ENCODE peak calls at places on chromosome 3, in five cellular contexts. One of them, this sample, is unnamed.

GRCh38 chr3:25306066-25306465 is 122.0 kb upstream of the RARB start:
- DNase-seq in neuronal stem cell: no peak
- DNase-seq in mesenchymal stem cell: no peak
- DNase-seq in H1: no peak
- DNase-seq in trophoblast cell: no peak
- DNase-seq in this sample: no peak

GRCh38 chr3:58321791-58322190 is 10.9 kb upstream of the PXK start:
- DNase-seq in neuronal stem cell: no peak
- DNase-seq in mesenchymal stem cell: no peak
- DNase-seq in H1: peak
- DNase-seq in trophoblast cell: no peak
- DNase-seq in this sample: peak

GRCh38 chr3:104132566-104132997 is 1234.1 kb upstream of the ALCAM start:
- DNase-seq in neuronal stem cell: no peak
- DNase-seq in mesenchymal stem cell: peak
- DNase-seq in H1: no peak
- DNase-seq in trophoblast cell: no peak
- DNase-seq in this sample: no peak

GRCh38 chr3:114411811-114412803 is 118.3 kb downstream of the TIGIT start:
- DNase-seq in neuronal stem cell: no peak
- DNase-seq in mesenchymal stem cell: peak
- DNase-seq in H1: no peak
- DNase-seq in trophoblast cell: no peak
- DNase-seq in this sample: no peak

GRCh38 chr3:66452247-66453040 is 48.4 kb downstream of the LRIG1 start:
- DNase-seq in neuronal stem cell: no peak
- DNase-seq in mesenchymal stem cell: no peak
- DNase-seq in H1: no peak
- DNase-seq in trophoblast cell: no peak
- DNase-seq in this sample: no peak

GRCh38 chr3:109176726-109177125 is 40.2 kb downstream of the C3orf85 start:
- DNase-seq in neuronal stem cell: no peak
- DNase-seq in mesenchymal stem cell: no peak
- DNase-seq in H1: no peak
- DNase-seq in trophoblast cell: peak
- DNase-seq in this sample: no peak

GRCh38 chr3:73206006-73206405 is 144.5 kb downstream of the EBLN2 start:
- DNase-seq in neuronal stem cell: no peak
- DNase-seq in mesenchymal stem cell: no peak
- DNase-seq in H1: no peak
- DNase-seq in trophoblast cell: no peak
- DNase-seq in this sample: no peak

GRCh38 chr3:172512363-172512762 is 10.9 kb downstream of the TNFSF10 start:
- DNase-seq in neuronal stem cell: no peak
- DNase-seq in mesenchymal stem cell: peak
- DNase-seq in H1: no peak
- DNase-seq in trophoblast cell: peak
- DNase-seq in this sample: no peak

GRCh38 chr3:30924763-30925162 is 30.3 kb upstream of the GADL1 start:
- DNase-seq in neuronal stem cell: no peak
- DNase-seq in mesenchymal stem cell: no peak
- DNase-seq in H1: no peak
- DNase-seq in trophoblast cell: no peak
- DNase-seq in this sample: no peak

GRCh38 chr3:45027406-45027805 is 1.3 kb downstream of the CLEC3B start:
- DNase-seq in neuronal stem cell: no peak
- DNase-seq in mesenchymal stem cell: no peak
- DNase-seq in H1: no peak
- DNase-seq in trophoblast cell: no peak
- DNase-seq in this sample: no peak

GRCh38 chr3:29644261-29644660 is 363.4 kb downstream of the RBMS3 start:
- DNase-seq in neuronal stem cell: no peak
- DNase-seq in mesenchymal stem cell: no peak
- DNase-seq in H1: no peak
- DNase-seq in trophoblast cell: no peak
- DNase-seq in this sample: no peak

GRCh38 chr3:107068980-107069379 is 308.3 kb upstream of the CCDC54 start:
- DNase-seq in neuronal stem cell: no peak
- DNase-seq in mesenchymal stem cell: peak
- DNase-seq in H1: no peak
- DNase-seq in trophoblast cell: no peak
- DNase-seq in this sample: no peak

GRCh38 chr3:30578986-30579579 is 27.3 kb upstream of the TGFBR2 start:
- DNase-seq in neuronal stem cell: no peak
- DNase-seq in mesenchymal stem cell: peak
- DNase-seq in H1: no peak
- DNase-seq in trophoblast cell: peak
- DNase-seq in this sample: no peak

GRCh38 chr3:49903451-49904424 is at the start of gene MST1R:
- DNase-seq in neuronal stem cell: peak
- DNase-seq in mesenchymal stem cell: peak
- DNase-seq in H1: peak
- DNase-seq in trophoblast cell: peak
- DNase-seq in this sample: peak

GRCh38 chr3:19173945-19174344 is 25.6 kb downstream of the KCNH8 start:
- DNase-seq in neuronal stem cell: no peak
- DNase-seq in mesenchymal stem cell: no peak
- DNase-seq in H1: peak
- DNase-seq in trophoblast cell: no peak
- DNase-seq in this sample: peak

GRCh38 chr3:131708216-131708615 is 205.4 kb upstream of the MRPL3 start:
- DNase-seq in neuronal stem cell: no peak
- DNase-seq in mesenchymal stem cell: no peak
- DNase-seq in H1: no peak
- DNase-seq in trophoblast cell: no peak
- DNase-seq in this sample: no peak

GRCh38 chr3:11803977-11804903 is 42.4 kb downstream of the TAMM41 start:
- DNase-seq in neuronal stem cell: peak
- DNase-seq in mesenchymal stem cell: peak
- DNase-seq in H1: no peak
- DNase-seq in trophoblast cell: peak
- DNase-seq in this sample: peak

GRCh38 chr3:114608293-114608692 is 314.5 kb downstream of the TIGIT start:
- DNase-seq in neuronal stem cell: no peak
- DNase-seq in mesenchymal stem cell: peak
- DNase-seq in H1: no peak
- DNase-seq in trophoblast cell: no peak
- DNase-seq in this sample: no peak

GRCh38 chr3:120170223-120170622 is 76.0 kb upstream of the GSK3B start:
- DNase-seq in neuronal stem cell: no peak
- DNase-seq in mesenchymal stem cell: peak
- DNase-seq in H1: no peak
- DNase-seq in trophoblast cell: peak
- DNase-seq in this sample: no peak

GRCh38 chr3:107251819-107252218 is 125.4 kb upstream of the CCDC54 start:
- DNase-seq in neuronal stem cell: no peak
- DNase-seq in mesenchymal stem cell: no peak
- DNase-seq in H1: no peak
- DNase-seq in trophoblast cell: no peak
- DNase-seq in this sample: no peak

GRCh38 chr3:20096135-20096685 is 56.0 kb downstream of the KAT2B start:
- DNase-seq in neuronal stem cell: no peak
- DNase-seq in mesenchymal stem cell: no peak
- DNase-seq in H1: no peak
- DNase-seq in trophoblast cell: no peak
- DNase-seq in this sample: no peak

GRCh38 chr3:56467801-56468183 is 475 bp downstream of the ERC2 start:
- DNase-seq in neuronal stem cell: peak
- DNase-seq in mesenchymal stem cell: no peak
- DNase-seq in H1: peak
- DNase-seq in trophoblast cell: no peak
- DNase-seq in this sample: no peak

GRCh38 chr3:72953325-72953956 is 43.2 kb upstream of the PPP4R2 start:
- DNase-seq in neuronal stem cell: no peak
- DNase-seq in mesenchymal stem cell: peak
- DNase-seq in H1: no peak
- DNase-seq in trophoblast cell: peak
- DNase-seq in this sample: no peak

GRCh38 chr3:50572158-50572557 is 2.8 kb downstream of the HEMK1 start:
- DNase-seq in neuronal stem cell: peak
- DNase-seq in mesenchymal stem cell: peak
- DNase-seq in H1: peak
- DNase-seq in trophoblast cell: peak
- DNase-seq in this sample: peak

DNA sequence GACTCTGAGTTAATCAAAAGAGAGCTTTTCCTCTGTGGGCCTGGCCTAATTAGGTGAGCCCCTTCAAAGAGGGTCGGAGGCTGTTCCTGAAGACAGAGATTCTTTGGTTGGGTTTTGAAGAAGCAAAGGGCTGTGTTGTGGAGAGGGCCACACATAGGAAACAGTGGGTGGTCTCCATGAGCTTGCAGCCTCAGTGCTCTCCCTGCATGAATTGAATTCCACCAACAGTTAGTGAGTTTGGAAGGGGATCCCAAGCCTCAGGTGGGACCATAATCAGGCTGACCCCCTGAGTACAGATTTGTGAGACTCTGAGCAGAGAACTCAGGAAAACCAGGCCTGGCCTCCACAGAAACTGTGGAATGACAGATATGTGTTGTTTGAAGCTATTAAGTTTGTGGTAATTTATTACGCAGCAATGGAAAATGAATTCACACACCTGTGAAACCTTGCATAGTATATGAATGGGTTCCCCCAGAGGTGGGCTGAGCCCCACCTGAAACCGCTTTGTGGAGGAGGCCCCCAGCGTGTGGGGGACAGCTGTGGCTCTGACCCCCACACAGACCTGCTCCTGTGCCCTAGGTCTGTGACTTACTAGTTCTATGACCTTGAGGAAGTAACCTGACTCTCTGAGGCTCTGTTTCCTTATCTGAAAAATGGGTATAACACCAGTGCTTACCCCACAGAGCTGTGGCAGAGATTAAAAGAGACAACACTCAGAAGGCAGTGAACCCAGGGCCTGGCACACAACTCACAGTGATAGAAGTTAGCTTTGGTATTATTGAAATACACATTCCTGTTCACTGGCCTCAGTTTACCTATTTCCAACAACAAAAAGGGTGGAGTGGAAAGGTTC is 431.3 kb downstream of the FOXP1 start:
- DNase-seq in neuronal stem cell: no peak
- DNase-seq in mesenchymal stem cell: no peak
- DNase-seq in H1: no peak
- DNase-seq in trophoblast cell: no peak
- DNase-seq in this sample: no peak
- H2BK12ac ChIP-seq in neuronal stem cell: no peak
- H2BK12ac ChIP-seq in mesenchymal stem cell: no peak
- H2BK12ac ChIP-seq in H1: peak
- H2BK12ac ChIP-seq in trophoblast cell: no peak
- H2BK12ac ChIP-seq in this sample: no peak

GRCh38 chr3:196024968-196025367 is 56.9 kb downstream of the TFRC start:
- DNase-seq in neuronal stem cell: no peak
- DNase-seq in mesenchymal stem cell: no peak
- DNase-seq in H1: no peak
- DNase-seq in trophoblast cell: no peak
- DNase-seq in this sample: no peak
- H3K4ac ChIP-seq in neuronal stem cell: no peak
- H3K4ac ChIP-seq in mesenchymal stem cell: no peak
- H3K4ac ChIP-seq in H1: no peak
- H3K4ac ChIP-seq in trophoblast cell: no peak
- H3K4ac ChIP-seq in this sample: no peak

GRCh38 chr3:146222204-146223046 is 28.5 kb downstream of the PLSCR4 start:
- DNase-seq in neuronal stem cell: no peak
- DNase-seq in mesenchymal stem cell: peak
- DNase-seq in H1: no peak
- DNase-seq in trophoblast cell: peak
- DNase-seq in this sample: peak
- H3K18ac ChIP-seq in neuronal stem cell: no peak
- H3K18ac ChIP-seq in mesenchymal stem cell: no peak
- H3K18ac ChIP-seq in H1: peak
- H3K18ac ChIP-seq in trophoblast cell: no peak
- H3K18ac ChIP-seq in this sample: no peak

GRCh38 chr3:179541596-179541995 is 21.1 kb upstream of the ACTL6A start:
- DNase-seq in neuronal stem cell: no peak
- DNase-seq in mesenchymal stem cell: no peak
- DNase-seq in H1: no peak
- DNase-seq in trophoblast cell: no peak
- DNase-seq in this sample: no peak
- H2BK12ac ChIP-seq in neuronal stem cell: no peak
- H2BK12ac ChIP-seq in mesenchymal stem cell: no peak
- H2BK12ac ChIP-seq in H1: no peak
- H2BK12ac ChIP-seq in trophoblast cell: no peak
- H2BK12ac ChIP-seq in this sample: no peak

DNA sequence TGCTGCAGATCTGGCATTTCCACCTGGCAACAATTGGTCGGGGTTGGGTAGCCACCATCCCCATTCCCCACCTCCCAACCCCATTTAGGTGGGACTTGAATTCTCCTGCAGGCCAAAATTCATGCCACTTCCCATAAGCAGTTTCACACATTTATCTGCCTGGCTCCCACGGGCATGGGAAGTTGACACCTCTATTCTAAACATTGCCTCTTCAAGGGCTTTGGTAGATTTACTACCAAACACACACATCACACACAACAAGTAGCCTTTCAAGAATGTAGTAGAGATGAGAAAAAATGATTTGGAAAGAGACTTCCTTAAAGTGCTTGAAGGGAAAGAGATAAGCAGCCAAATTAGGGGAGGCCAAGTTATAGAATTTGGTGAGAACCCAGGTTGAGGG is 30.9 kb downstream of the ZBTB38 start:
- DNase-seq in neuronal stem cell: no peak
- DNase-seq in mesenchymal stem cell: peak
- DNase-seq in H1: no peak
- DNase-seq in trophoblast cell: no peak
- DNase-seq in this sample: no peak
- H3K4ac ChIP-seq in neuronal stem cell: no peak
- H3K4ac ChIP-seq in mesenchymal stem cell: no peak
- H3K4ac ChIP-seq in H1: no peak
- H3K4ac ChIP-seq in trophoblast cell: no peak
- H3K4ac ChIP-seq in this sample: no peak

DNA sequence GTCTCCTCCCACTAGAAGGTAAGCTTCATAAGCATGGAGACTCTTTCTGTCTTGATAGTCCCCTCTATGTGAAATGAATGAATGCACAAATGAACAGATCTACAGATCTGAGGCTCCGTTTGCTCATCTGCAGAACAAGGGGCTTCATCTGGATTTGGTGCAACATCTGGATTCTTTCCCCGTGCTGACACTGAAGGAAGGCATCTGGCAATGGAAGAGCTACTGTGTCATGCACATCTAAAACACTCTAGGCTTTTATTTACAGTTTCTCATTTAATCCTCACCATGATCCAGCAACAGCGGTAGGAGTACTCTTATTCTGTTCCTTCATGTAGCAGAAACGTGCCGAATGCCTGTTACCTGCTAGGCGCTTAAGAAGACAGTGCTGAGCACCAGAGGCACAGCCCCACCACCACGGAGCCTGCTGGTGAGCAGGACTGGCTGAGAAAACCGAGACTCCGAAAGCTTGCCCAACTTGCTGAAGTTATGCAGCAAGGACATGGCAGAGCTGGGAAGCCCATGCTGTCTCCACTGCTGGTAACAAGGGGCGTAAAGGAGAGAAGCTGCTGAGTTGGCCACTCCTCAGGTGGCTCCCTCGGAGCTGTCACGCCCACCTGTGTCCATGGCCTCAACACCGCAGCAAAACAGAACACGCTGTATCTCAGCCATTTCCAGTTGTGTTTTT is 31.1 kb downstream of the LSM3 start:
- DNase-seq in neuronal stem cell: no peak
- DNase-seq in mesenchymal stem cell: peak
- DNase-seq in H1: no peak
- DNase-seq in trophoblast cell: no peak
- DNase-seq in this sample: no peak
- H3K18ac ChIP-seq in neuronal stem cell: no peak
- H3K18ac ChIP-seq in mesenchymal stem cell: peak
- H3K18ac ChIP-seq in H1: no peak
- H3K18ac ChIP-seq in trophoblast cell: peak
- H3K18ac ChIP-seq in this sample: no peak